ENCODE peak calls at places on chromosomes 4 and X, in eight cellular contexts. B is NCI-H510A treated with DMSO at 0.1 percent for 48 hours; P is GM13977; I is spleen; U is NCI-H226; F is stimulated activated CD4-positive, alpha-beta T cell treated with anti-CD3 and anti-CD28 coated beads, Interleukin-1b, Interleukin-23, amount 100 ng/mL, for 48 hours; W is astrocyte of the spinal cord; R is hepatocyte. S is an unnamed sample.

GRCh38 chr4:1048781-1049590 is 37.6 kb downstream of the FGFRL1 start:
- DNase-seq in B (no peak), P (no peak), I (peak), U (no peak), F (peak), W (no peak), R (no peak), S (no peak)

GRCh38 chr4:98711526-98711925 is 53.1 kb upstream of the TSPAN5 start:
- DNase-seq in B (no peak), P (no peak), I (no peak), U (peak), F (no peak), W (peak), R (no peak), S (no peak)

GRCh38 chrX:100289159-100289558 is 120.9 kb downstream of the PCDH19 start:
- DNase-seq in B (no peak), P (no peak), I (no peak), U (no peak), F (no peak), W (no peak), R (no peak), S (no peak)

GRCh38 chrX:44183329-44183728 is 160.1 kb downstream of the EFHC2 start:
- DNase-seq in B (peak), P (no peak), I (no peak), U (no peak), F (no peak), W (no peak), R (no peak), S (no peak)

GRCh38 chrX:19882066-19882775 is 5.2 kb downstream of the SH3KBP1 start:
- DNase-seq in B (no peak), P (no peak), I (no peak), U (peak), F (no peak), W (no peak), R (no peak), S (no peak)

GRCh38 chrX:32448320-32448719 is 763.0 kb downstream of the DMD start:
- DNase-seq in B (peak), P (peak), I (no peak), U (no peak), F (no peak), W (no peak), R (no peak), S (no peak)

GRCh38 chr4:76955187-76955586 is 5.6 kb downstream of the SEPTIN11 start:
- DNase-seq in B (no peak), P (no peak), I (no peak), U (peak), F (no peak), W (peak), R (peak), S (no peak)

GRCh38 chr4:145786830-145787229 is 106.9 kb downstream of the C4orf51 start:
- DNase-seq in B (no peak), P (no peak), I (no peak), U (no peak), F (no peak), W (no peak), R (no peak), S (no peak)

GRCh38 chr4:139502312-139502946 is 48.5 kb downstream of the RAB33B start:
- DNase-seq in B (no peak), P (no peak), I (no peak), U (no peak), F (no peak), W (no peak), R (no peak), S (no peak)

GRCh38 chr4:173547889-173548288 is 17.9 kb upstream of the HAND2 start:
- DNase-seq in B (peak), P (no peak), I (peak), U (no peak), F (no peak), W (no peak), R (no peak), S (no peak)

GRCh38 chr4:28233758-28234157 is 1373.1 kb downstream of the STIM2 start:
- DNase-seq in B (no peak), P (no peak), I (no peak), U (no peak), F (no peak), W (no peak), R (no peak), S (no peak)

GRCh38 chr4:119240568-119240967 is 28.1 kb downstream of the USP53 start:
- DNase-seq in B (no peak), P (no peak), I (no peak), U (no peak), F (no peak), W (no peak), R (no peak), S (no peak)

GRCh38 chrX:7202206-7202605 is 54.3 kb upstream of the PUDP start:
- DNase-seq in B (no peak), P (no peak), I (no peak), U (peak), F (no peak), W (peak), R (no peak), S (no peak)

GRCh38 chrX:134373736-134374135 is 86.2 kb upstream of the HPRT1 start:
- DNase-seq in B (no peak), P (no peak), I (no peak), U (no peak), F (no peak), W (no peak), R (no peak), S (no peak)

GRCh38 chrX:7028246-7028645 is 119.3 kb upstream of the STS start:
- DNase-seq in B (no peak), P (no peak), I (no peak), U (peak), F (no peak), W (no peak), R (no peak), S (no peak)

GRCh38 chr4:37224832-37225231 is 19.7 kb upstream of the NWD2 start:
- DNase-seq in B (no peak), P (no peak), I (no peak), U (no peak), F (no peak), W (no peak), R (no peak), S (no peak)

GRCh38 chrX:56130436-56130835 is 101.7 kb upstream of the KLF8 start:
- DNase-seq in B (no peak), P (no peak), I (no peak), U (no peak), F (no peak), W (no peak), R (no peak), S (no peak)

GRCh38 chr4:38728651-38729141 is 54.1 kb downstream of the TLR10 start:
- DNase-seq in B (peak), P (no peak), I (no peak), U (no peak), F (no peak), W (no peak), R (peak), S (no peak)

S was measured in smooth muscle cell of the brain vasculature.